ENCODE peak calls at places on chromosome 15, in eight cellular contexts. B is kidney epithelial cell; J is stimulated activated CD4-positive, alpha-beta T cell treated with anti-CD3 and anti-CD28 coated beads, Interleukin-1b, Interleukin-23, amount 100 ng/mL, for 1 hour; X is myocyte; F is T-cell; C is MCF 10A; L is NCI-H82; G is fibroblast of pulmonary artery. D is an unnamed sample.

GRCh38 chr15:82942691-82943090 is 9.8 kb downstream of the HOMER2 start:
- DNase-seq in B (peak), J (no peak), X (peak), F (no peak), C (peak), L (no peak), G (no peak), D (no peak)

GRCh38 chr15:74642724-74643367 is 27.2 kb downstream of the CLK3 start:
- DNase-seq in B (no peak), J (no peak), X (no peak), F (no peak), C (no peak), L (no peak), G (peak), D (no peak)

GRCh38 chr15:99326235-99326634 is 75.0 kb downstream of the LRRC28 start:
- DNase-seq in B (no peak), J (no peak), X (no peak), F (no peak), C (peak), L (no peak), G (no peak), D (no peak)

GRCh38 chr15:66729339-66729951 is 27.4 kb downstream of the SMAD6 start:
- DNase-seq in B (no peak), J (no peak), X (no peak), F (no peak), C (no peak), L (no peak), G (no peak), D (no peak)

GRCh38 chr15:64883997-64884511 is 27.6 kb upstream of the ANKDD1A start:
- DNase-seq in B (peak), J (peak), X (peak), F (peak), C (peak), L (peak), G (peak), D (peak)

GRCh38 chr15:94205366-94205765 is 26.0 kb upstream of the MCTP2 start:
- DNase-seq in B (no peak), J (no peak), X (no peak), F (no peak), C (no peak), L (no peak), G (no peak), D (no peak)

GRCh38 chr15:52071570-52071969 is 41.0 kb downstream of the BCL2L10 start:
- DNase-seq in B (no peak), J (no peak), X (no peak), F (no peak), C (peak), L (no peak), G (no peak), D (no peak)

GRCh38 chr15:42919308-42919707 is 1.3 kb downstream of the TTBK2 start:
- DNase-seq in B (no peak), J (no peak), X (no peak), F (no peak), C (no peak), L (peak), G (peak), D (no peak)

GRCh38 chr15:20665653-20666052 is 124.1 kb upstream of the GOLGA6L6 start:
- DNase-seq in B (no peak), J (no peak), X (no peak), F (no peak), C (no peak), L (no peak), G (no peak), D (no peak)

GRCh38 chr15:71003314-71003713 is 110.7 kb downstream of the LRRC49 start:
- DNase-seq in B (no peak), J (no peak), X (peak), F (no peak), C (no peak), L (no peak), G (peak), D (no peak)

GRCh38 chr15:76626611-76627010 is 278.5 kb downstream of the SCAPER start:
- DNase-seq in B (no peak), J (no peak), X (no peak), F (no peak), C (no peak), L (no peak), G (no peak), D (no peak)

GRCh38 chr15:70856884-70857546 is 3.1 kb upstream of the LARP6 start:
- DNase-seq in B (peak), J (no peak), X (peak), F (no peak), C (peak), L (no peak), G (peak), D (peak)

GRCh38 chr15:64656508-64656907 is 118.9 kb downstream of the RBPMS2 start:
- DNase-seq in B (no peak), J (no peak), X (no peak), F (no peak), C (no peak), L (no peak), G (no peak), D (no peak)

GRCh38 chr15:26065723-26066122 is 202.6 kb upstream of the ATP10A start:
- DNase-seq in B (no peak), J (no peak), X (no peak), F (no peak), C (no peak), L (no peak), G (no peak), D (no peak)

GRCh38 chr15:43465105-43465504 is 27.9 kb downstream of the TP53BP1 start:
- DNase-seq in B (peak), J (no peak), X (peak), F (no peak), C (peak), L (no peak), G (peak), D (peak)

GRCh38 chr15:92494791-92495190 is 101.1 kb downstream of the ST8SIA2 start:
- DNase-seq in B (no peak), J (no peak), X (peak), F (no peak), C (no peak), L (no peak), G (no peak), D (no peak)

GRCh38 chr15:52783929-52784798 is 6.0 kb downstream of the ONECUT1 start:
- DNase-seq in B (no peak), J (no peak), X (no peak), F (no peak), C (no peak), L (peak), G (no peak), D (no peak)

GRCh38 chr15:100199711-100200286 is 142.0 kb downstream of the ADAMTS17 start:
- DNase-seq in B (no peak), J (no peak), X (no peak), F (no peak), C (no peak), L (no peak), G (no peak), D (no peak)

GRCh38 chr15:79775821-79776220 is 121.0 kb downstream of the MTHFS start:
- DNase-seq in B (no peak), J (no peak), X (no peak), F (no peak), C (no peak), L (no peak), G (no peak), D (no peak)

GRCh38 chr15:75723847-75724660 is 11.4 kb upstream of the CSPG4 start:
- DNase-seq in B (peak), J (no peak), X (peak), F (peak), C (peak), L (peak), G (peak), D (peak)

GRCh38 chr15:64224508-64224907 is 61.7 kb upstream of the PPIB start:
- DNase-seq in B (no peak), J (no peak), X (peak), F (no peak), C (peak), L (peak), G (peak), D (no peak)

GRCh38 chr15:31932581-31932980 is 97.7 kb upstream of the CHRNA7 start:
- DNase-seq in B (no peak), J (no peak), X (no peak), F (no peak), C (no peak), L (no peak), G (no peak), D (no peak)

GRCh38 chr15:57941816-57942215 is 123.7 kb downstream of the ALDH1A2 start:
- DNase-seq in B (no peak), J (no peak), X (no peak), F (no peak), C (no peak), L (no peak), G (no peak), D (no peak)

GRCh38 chr15:63877713-63878271 is 44.0 kb upstream of the HERC1 start:
- DNase-seq in B (no peak), J (no peak), X (peak), F (no peak), C (no peak), L (no peak), G (no peak), D (no peak)

GRCh38 chr15:100987143-100987542 is 68.0 kb downstream of the LRRK1 start:
- DNase-seq in B (no peak), J (no peak), X (no peak), F (no peak), C (no peak), L (no peak), G (peak), D (no peak)

GRCh38 chr15:101133751-101134261 is 118.0 kb downstream of the CHSY1 start:
- DNase-seq in B (no peak), J (no peak), X (no peak), F (no peak), C (no peak), L (peak), G (no peak), D (no peak)

GRCh38 chr15:22888120-22888859 is 49.8 kb downstream of the NIPA2 start:
- DNase-seq in B (peak), J (no peak), X (peak), F (no peak), C (peak), L (no peak), G (peak), D (peak)

GRCh38 chr15:58260911-58261267 is 122.7 kb downstream of the AQP9 start:
- DNase-seq in B (no peak), J (no peak), X (peak), F (no peak), C (peak), L (no peak), G (peak), D (no peak)

GRCh38 chr15:50119063-50119700 is at the start of gene ATP8B4:
- DNase-seq in B (no peak), J (no peak), X (no peak), F (no peak), C (no peak), L (no peak), G (no peak), D (no peak)

GRCh38 chr15:70125605-70126004 is 27.9 kb upstream of the TLE3 start:
- DNase-seq in B (no peak), J (no peak), X (no peak), F (no peak), C (no peak), L (no peak), G (no peak), D (no peak)